ENCODE peak calls at places on chromosomes 11 and 22, in six cellular contexts. G is left lung, H is upper lobe of right lung, R is upper lobe of left lung, J is heart right ventricle, Z is GM23338. X is an unnamed sample.

GRCh38 chr11:27397619-27398412 is 34.8 kb upstream of the CCDC34 start:
- ATAC-seq in Z (no peak), R (no peak), H (no peak), G (no peak), J (no peak), X (no peak)

GRCh38 chr11:64092761-64093136 is 57.0 kb downstream of the FLRT1 start:
- ATAC-seq in Z (peak; percentile 8), G (no peak), R (no peak), J (no peak), H (no peak), X (no peak)

GRCh38 chr11:109986488-109986887 is 106.7 kb upstream of the ZC3H12C start:
- ATAC-seq in G (no peak), R (no peak), H (no peak), J (no peak), Z (no peak), X (no peak)

GRCh38 chr11:128886401-128887119 is 4.6 kb upstream of the KCNJ5 start:
- ATAC-seq in Z (peak; percentile 4), J (peak; percentile 22), G (peak; percentile 64), R (no peak), H (peak; percentile 71), X (no peak)

GRCh38 chr11:1792461-1792860 is 28.7 kb upstream of the CTSD start:
- ATAC-seq in Z (no peak), H (no peak), G (no peak), R (no peak), J (no peak), X (no peak)

GRCh38 chr11:1521382-1522080 is 35.0 kb upstream of the MOB2 start:
- ATAC-seq in Z (no peak), H (no peak), G (no peak), R (no peak), J (no peak), X (no peak)

GRCh38 chr11:47234669-47235075 is 13.9 kb downstream of the ACP2 start:
- ATAC-seq in Z (no peak), G (peak; percentile 76), R (peak; percentile 56), H (peak; percentile 76), J (peak; percentile 38), X (peak; percentile 29)

GRCh38 chr11:11244470-11245080 is 108.5 kb downstream of the CSNK2A3 start:
- ATAC-seq in Z (no peak), H (no peak), G (no peak), R (no peak), J (peak; percentile 13), X (no peak)

GRCh38 chr22:21837184-21837979 is 30.1 kb downstream of the MAPK1 start:
- ATAC-seq in Z (peak; percentile 74), H (peak; percentile 82), J (peak; percentile 96), G (peak; percentile 84), R (no peak), X (peak; percentile 95)

GRCh38 chr11:116694017-116694725 is 78.6 kb downstream of the BUD13 start:
- ATAC-seq in G (no peak), H (no peak), R (no peak), J (no peak), Z (no peak), X (no peak)

GRCh38 chr11:124080319-124081001 is 34.8 kb upstream of the VWA5A start:
- ATAC-seq in Z (no peak), G (no peak), H (no peak), J (no peak), R (no peak), X (no peak)

GRCh38 chr11:12748561-12748960 is 74.3 kb downstream of the TEAD1 start:
- ATAC-seq in H (no peak), R (no peak), J (no peak), G (no peak), Z (no peak), X (no peak)

GRCh38 chr11:47359162-47359561 is 6.7 kb upstream of the MYBPC3 start:
- ATAC-seq in H (no peak), R (no peak), Z (no peak), J (no peak), G (no peak), X (no peak)

GRCh38 chr11:130162733-130163132 is 3.2 kb downstream of the ST14 start:
- ATAC-seq in R (peak; percentile 6), Z (no peak), J (no peak), G (peak; percentile 4), H (no peak), X (no peak)

GRCh38 chr11:47918882-47919495 is 61.4 kb upstream of the PTPRJ start:
- ATAC-seq in Z (no peak), H (no peak), G (peak; percentile 16), J (no peak), R (no peak), X (no peak)

GRCh38 chr11:84714316-84714780 is 912.8 kb downstream of the DLG2 start:
- ATAC-seq in R (no peak), Z (peak; percentile 96), H (peak; percentile 92), G (peak; percentile 98), J (peak; percentile 63), X (no peak)

GRCh38 chr11:47928426-47928825 is 51.9 kb upstream of the PTPRJ start:
- ATAC-seq in G (no peak), H (no peak), J (no peak), R (no peak), Z (peak; percentile 70), X (no peak)

GRCh38 chr22:50398698-50399648 is 55.8 kb downstream of the PPP6R2 start:
- ATAC-seq in J (no peak), Z (peak; percentile 20), R (no peak), H (peak; percentile 6), G (peak; percentile 5), X (no peak)

GRCh38 chr11:17533341-17533740 is 10.9 kb downstream of the USH1C start:
- ATAC-seq in H (no peak), G (no peak), R (no peak), Z (no peak), J (no peak), X (no peak)

GRCh38 chr11:32098142-32098903 is 7.4 kb downstream of the RCN1 start:
- ATAC-seq in J (no peak), Z (no peak), R (no peak), G (no peak), H (no peak), X (no peak)

GRCh38 chr11:94849836-94850235 is 81.7 kb downstream of the AMOTL1 start:
- ATAC-seq in H (no peak), J (no peak), R (no peak), Z (no peak), G (no peak), X (no peak)

GRCh38 chr11:105969756-105970155 is 52.3 kb downstream of the MSANTD4 start:
- ATAC-seq in J (no peak), G (no peak), H (no peak), R (no peak), Z (no peak), X (no peak)

GRCh38 chr11:105979997-105980703 is 41.9 kb downstream of the MSANTD4 start:
- ATAC-seq in Z (no peak), R (no peak), G (no peak), J (no peak), H (no peak), X (no peak)

GRCh38 chr11:105975128-105975527 is 46.9 kb downstream of the MSANTD4 start:
- ATAC-seq in H (no peak), Z (no peak), G (no peak), J (no peak), R (no peak), X (no peak)
- H3K4me3 ChIP-seq in H (no peak overlapping the region), Z (no peak overlapping the region), G (no peak overlapping the region), J (no peak overlapping the region), R (no peak overlapping the region), X (no peak overlapping the region)

DNA sequence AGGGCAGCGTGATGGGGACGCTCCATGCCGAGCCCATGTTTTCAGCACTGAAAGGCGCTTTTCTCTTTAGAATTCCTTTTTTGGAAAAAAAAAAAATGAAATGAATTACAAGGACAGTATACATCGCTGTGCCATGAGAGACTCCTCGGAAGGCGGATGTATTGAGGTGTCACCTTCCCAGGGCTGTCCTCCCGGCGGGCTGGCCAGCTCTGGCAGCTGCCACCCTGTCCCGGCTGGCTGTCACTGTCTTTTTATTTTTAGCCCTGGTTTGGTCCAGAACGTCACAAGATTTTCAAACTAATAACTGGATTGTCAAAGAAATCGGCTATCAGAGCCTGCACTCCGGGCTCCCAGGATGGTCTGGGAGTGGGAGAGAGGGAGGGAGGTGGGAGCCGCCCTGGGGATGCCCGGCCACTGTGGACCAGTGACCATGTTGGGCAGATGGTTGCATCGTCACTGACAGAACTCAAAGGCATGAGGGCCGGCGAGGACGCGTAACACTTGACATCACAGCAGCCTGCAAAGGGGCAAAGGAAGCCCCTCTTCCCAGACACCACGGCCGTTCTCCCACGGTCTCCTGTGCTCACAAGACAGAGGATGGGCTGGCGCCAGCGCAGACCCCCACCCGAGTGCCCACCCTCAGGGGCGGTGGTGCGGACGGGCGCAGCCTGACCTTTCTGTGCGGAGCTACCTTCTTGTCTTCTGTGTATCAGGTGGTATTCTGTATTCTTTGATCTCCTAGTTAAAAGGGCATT is 392.9 kb downstream of the TBC1D22A start:
- ATAC-seq in J (peak; percentile 63), G (no peak), Z (no peak), R (no peak), H (no peak), X (no peak)
- H3K4me3 ChIP-seq in J (no peak overlapping the region), G (no peak overlapping the region), Z (no peak overlapping the region), R (no peak overlapping the region), H (no peak overlapping the region), X (no peak overlapping the region)

GRCh38 chr11:134468081-134468668 is 56.1 kb upstream of the B3GAT1 start:
- ATAC-seq in G (no peak), J (no peak), R (no peak), H (peak; percentile 7), Z (no peak), X (no peak)

GRCh38 chr11:134466909-134467567 is 55.0 kb upstream of the B3GAT1 start:
- ATAC-seq in Z (no peak), J (no peak), G (no peak), H (peak; percentile 18), R (no peak), X (no peak)

GRCh38 chr11:134464196-134464595 is 52.2 kb upstream of the B3GAT1 start:
- ATAC-seq in G (no peak), R (no peak), H (no peak), Z (peak; percentile 72), J (no peak), X (no peak)

GRCh38 chr11:134464981-134465730 is 53.1 kb upstream of the B3GAT1 start:
- ATAC-seq in Z (no peak), J (no peak), H (no peak), G (no peak), R (no peak), X (no peak)

DNA sequence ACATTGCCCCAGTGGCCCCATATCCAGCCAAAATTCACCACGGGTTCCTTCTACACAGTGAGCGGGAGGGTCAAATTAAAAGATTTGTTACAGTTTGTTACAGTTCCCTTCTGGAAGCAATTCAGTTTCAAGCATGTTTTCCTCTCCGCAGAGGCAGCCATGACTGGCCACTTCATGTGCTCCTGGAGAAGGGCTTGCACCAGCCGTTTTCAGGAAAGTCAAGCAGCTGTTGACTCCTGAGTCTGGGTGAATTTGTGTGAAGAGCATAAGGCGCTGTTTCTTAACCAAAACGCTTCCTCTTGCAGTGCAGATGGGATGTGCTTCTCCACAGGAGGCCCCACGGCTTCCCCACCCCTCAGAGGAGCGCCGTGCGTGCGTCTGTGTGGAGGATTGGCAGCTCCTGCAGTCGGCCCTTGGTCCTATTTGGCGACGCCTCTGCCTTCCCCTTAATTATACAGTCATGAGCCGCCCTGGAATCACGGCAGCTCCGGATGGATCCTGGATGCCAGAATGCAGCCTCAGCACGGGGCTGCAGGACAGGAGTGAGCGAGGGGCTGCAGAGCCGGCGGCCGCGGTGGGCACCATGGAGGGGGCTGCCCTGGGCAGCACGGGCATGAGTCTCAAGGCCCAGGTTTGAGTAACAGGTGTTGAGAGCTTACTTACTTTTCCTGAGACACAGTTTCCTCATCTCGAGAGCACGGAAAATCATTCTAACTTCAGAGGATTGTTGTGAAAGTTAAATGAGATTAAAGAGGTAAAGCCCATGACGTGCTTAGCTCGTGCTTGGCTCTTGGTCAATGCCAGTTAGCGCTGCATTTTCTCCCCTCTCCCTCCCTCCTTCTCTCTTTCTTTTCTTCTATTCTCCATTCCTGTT is 54.2 kb upstream of the B3GAT1 start:
- ATAC-seq in J (no peak), H (peak; percentile 55), Z (peak; percentile 89), G (peak; percentile 53), R (peak; percentile 43), X (no peak)
- H3K4me3 ChIP-seq in J (no peak overlapping the region), H (no peak overlapping the region), Z (peak overlapping the region; percentile 20), G (no peak overlapping the region), R (no peak overlapping the region), X (no peak overlapping the region)

GRCh38 chr22:27732391-27732790 is 69.2 kb downstream of the MN1 start:
- ATAC-seq in G (no peak), H (no peak), Z (no peak), J (no peak), R (no peak), X (no peak)
- H3K4me3 ChIP-seq in G (no peak overlapping the region), H (no peak overlapping the region), Z (no peak overlapping the region), J (no peak overlapping the region), R (no peak overlapping the region), X (no peak overlapping the region)